ENCODE peak calls at places on chromosomes 13 and 19, in six cellular contexts. K is CD8-positive, alpha-beta memory T cell; X is thyroid gland; T is lung microvascular endothelial cell; H is Peyer's patch; V is NCI-H1436. W is an unnamed sample.

GRCh38 chr13:49615844-49616687 is 12.2 kb upstream of the ARL11 start:
- DNase-seq in K (no peak), X (no peak), T (peak), H (no peak), V (no peak), W (no peak)

GRCh38 chr19:43534811-43535761 is 2.1 kb downstream of the ZNF575 start:
- DNase-seq in K (no peak), X (peak), T (peak), H (peak), V (no peak), W (peak)

GRCh38 chr13:40060318-40061007 is 405.0 kb downstream of the COG6 start:
- DNase-seq in K (no peak), X (peak), T (peak), H (no peak), V (peak), W (peak)

GRCh38 chr19:54535601-54536000 is 33.0 kb downstream of the LAIR2 start:
- DNase-seq in K (no peak), X (no peak), T (no peak), H (no peak), V (no peak), W (no peak)

GRCh38 chr19:35045667-35046300 is 4.3 kb downstream of the HPN start:
- DNase-seq in K (no peak), X (peak), T (peak), H (no peak), V (no peak), W (no peak)

GRCh38 chr19:14114854-14115253 is 2.7 kb downstream of the PRKACA start:
- DNase-seq in K (peak), X (peak), T (peak), H (peak), V (no peak), W (no peak)

GRCh38 chr13:27712421-27712820 is 79.9 kb upstream of the GSX1 start:
- DNase-seq in K (no peak), X (peak), T (peak), H (no peak), V (no peak), W (no peak)

GRCh38 chr19:47848871-47849473 is 10.1 kb upstream of the TPRX2 start:
- DNase-seq in K (no peak), X (no peak), T (no peak), H (no peak), V (no peak), W (no peak)

GRCh38 chr13:112684444-112684843 is 5.4 kb upstream of the ATP11A start:
- DNase-seq in K (no peak), X (no peak), T (no peak), H (no peak), V (no peak), W (no peak)

GRCh38 chr13:79803939-79804487 is 323.1 kb downstream of the NDFIP2 start:
- DNase-seq in K (no peak), X (no peak), T (no peak), H (no peak), V (no peak), W (no peak)

GRCh38 chr13:104779311-104779710 is 1713.1 kb upstream of the SLC10A2 start:
- DNase-seq in K (no peak), X (no peak), T (no peak), H (no peak), V (peak), W (no peak)

GRCh38 chr13:48014359-48014758 is 13.3 kb upstream of the SUCLA2 start:
- DNase-seq in K (no peak), X (no peak), T (no peak), H (no peak), V (no peak), W (no peak)

GRCh38 chr19:821228-821975 is at the start of gene PLPPR3:
- DNase-seq in K (no peak), X (no peak), T (no peak), H (no peak), V (no peak), W (no peak)

GRCh38 chr13:37868691-37869505 is 674 bp downstream of the TRPC4 start:
- DNase-seq in K (no peak), X (no peak), T (no peak), H (no peak), V (no peak), W (no peak)

GRCh38 chr13:107284168-107284567 is 716.2 kb upstream of the ARGLU1 start:
- DNase-seq in K (no peak), X (no peak), T (peak), H (no peak), V (no peak), W (no peak)

GRCh38 chr13:97967948-97968347 is 14.5 kb downstream of the IPO5 start:
- DNase-seq in K (no peak), X (peak), T (no peak), H (no peak), V (no peak), W (no peak)

GRCh38 chr13:93927431-93927830 is 552.1 kb downstream of the DCT start:
- DNase-seq in K (no peak), X (no peak), T (no peak), H (no peak), V (no peak), W (no peak)

GRCh38 chr19:50003254-50003788 is 21.9 kb downstream of the VRK3 start:
- DNase-seq in K (no peak), X (no peak), T (no peak), H (no peak), V (no peak), W (no peak)

GRCh38 chr13:99982741-99983400 is 1.3 kb downstream of the ZIC2 start:
- DNase-seq in K (no peak), X (no peak), T (no peak), H (no peak), V (no peak), W (no peak)

GRCh38 chr13:107296804-107297203 is 728.9 kb upstream of the ARGLU1 start:
- DNase-seq in K (no peak), X (no peak), T (peak), H (no peak), V (no peak), W (no peak)

W was measured in dorsolateral prefrontal cortex.